ENCODE peak calls at places on chromosomes 1 and 21, in seven cellular contexts. T is IMR-90, M is H9, G is mesendoderm, Z is mesenchymal stem cell, R is H1, U is trophoblast cell. Q is an unnamed sample. For H3K4me1, the result is how much of the 10 kb centered on the place peaks cover.

GRCh38 chr21:43890042-43890441 is 25.0 kb downstream of the AGPAT3 start:
- DNase-seq in T (no peak), M (peak), G (peak), Z (peak), R (peak), U (no peak), Q (no peak)

GRCh38 chr1:216461466-216461865 is 38.2 kb upstream of the USH2A start:
- DNase-seq in T (peak), M (no peak), G (peak), Z (peak), R (no peak), U (no peak), Q (no peak)

GRCh38 chr1:226674892-226675719 is 64.0 kb downstream of the ITPKB start:
- DNase-seq in T (no peak), M (no peak), G (no peak), Z (peak), R (no peak), U (no peak), Q (no peak)

GRCh38 chr1:218317061-218317460 is 28.1 kb upstream of the TGFB2 start:
- DNase-seq in T (no peak), M (no peak), G (no peak), Z (no peak), R (no peak), U (no peak), Q (no peak)

GRCh38 chr1:26066857-26067256 is 573 bp downstream of the TRIM63 start:
- DNase-seq in T (no peak), M (no peak), G (peak), Z (no peak), R (no peak), U (no peak), Q (no peak)

GRCh38 chr1:62424412-62424811 is 12.4 kb upstream of the USP1 start:
- DNase-seq in T (no peak), M (no peak), G (no peak), Z (no peak), R (no peak), U (no peak), Q (no peak)

GRCh38 chr1:205531191-205532025 is 26.9 kb downstream of the CDK18 start:
- DNase-seq in T (no peak), M (no peak), G (no peak), Z (no peak), R (no peak), U (no peak), Q (no peak)

GRCh38 chr1:209601809-209602657 is 18.5 kb downstream of the CAMK1G start:
- DNase-seq in T (peak), M (no peak), G (peak), Z (peak), R (no peak), U (no peak), Q (no peak)

GRCh38 chr1:219990782-219991510 is 55.4 kb downstream of the EPRS1 start:
- DNase-seq in T (peak), M (no peak), G (peak), Z (peak), R (no peak), U (no peak), Q (peak)

GRCh38 chr1:110089561-110090275 is 19.2 kb upstream of the ALX3 start:
- DNase-seq in T (no peak), M (no peak), G (peak), Z (no peak), R (no peak), U (no peak), Q (no peak)

GRCh38 chr1:21289700-21290545 is at the start of gene ECE1:
- DNase-seq in T (no peak), M (peak), G (peak), Z (peak), R (peak), U (peak), Q (no peak)

GRCh38 chr1:163813251-163813650 is 491.5 kb downstream of the NUF2 start:
- DNase-seq in T (no peak), M (no peak), G (no peak), Z (no peak), R (no peak), U (no peak), Q (no peak)

GRCh38 chr1:55584521-55585401 is 369.6 kb upstream of the USP24 start:
- DNase-seq in T (peak), M (no peak), G (peak), Z (no peak), R (no peak), U (no peak), Q (peak)

GRCh38 chr1:226029568-226030225 is 30.6 kb upstream of the SDE2 start:
- DNase-seq in T (no peak), M (no peak), G (no peak), Z (no peak), R (no peak), U (no peak), Q (no peak)

GRCh38 chr1:197343663-197344273 is 75.7 kb downstream of the CRB1 start:
- DNase-seq in T (no peak), M (no peak), G (no peak), Z (no peak), R (no peak), U (no peak), Q (no peak)

GRCh38 chr1:152451254-152451653 is 37.2 kb upstream of the CRNN start:
- DNase-seq in T (no peak), M (no peak), G (no peak), Z (no peak), R (no peak), U (no peak), Q (no peak)

GRCh38 chr1:154501423-154502065 is 475 bp upstream of the TDRD10 start:
- DNase-seq in T (no peak), M (peak), G (peak), Z (no peak), R (peak), U (no peak), Q (no peak)

GRCh38 chr1:220809704-220810103 is 23.0 kb downstream of the MTARC1 start:
- DNase-seq in T (no peak), M (no peak), G (no peak), Z (no peak), R (no peak), U (no peak), Q (no peak)

GRCh38 chr1:205680073-205680851 is at the start of gene SLC45A3:
- DNase-seq in T (no peak), M (peak), G (no peak), Z (no peak), R (no peak), U (no peak), Q (peak)

GRCh38 chr1:35539073-35539823 is 18.0 kb downstream of the KIAA0319L start:
- DNase-seq in T (no peak), M (no peak), G (no peak), Z (no peak), R (no peak), U (no peak), Q (peak)

GRCh38 chr1:115791816-115792215 is 23.3 kb upstream of the CASQ2 start:
- DNase-seq in T (no peak), M (no peak), G (no peak), Z (no peak), R (no peak), U (peak), Q (no peak)

GRCh38 chr1:229148041-229148671 is 122.8 kb upstream of the RAB4A start:
- DNase-seq in T (no peak), M (peak), G (peak), Z (peak), R (no peak), U (no peak), Q (no peak)

GRCh38 chr1:30147188-30147587 is 576.2 kb downstream of the MATN1 start:
- DNase-seq in T (no peak), M (no peak), G (no peak), Z (no peak), R (no peak), U (no peak), Q (no peak)

GRCh38 chr1:12148160-12148957 is 18.4 kb upstream of the TNFRSF1B start:
- DNase-seq in T (peak), M (no peak), G (no peak), Z (no peak), R (no peak), U (no peak), Q (no peak)

GRCh38 chr1:84078108-84078823 is 65.8 kb upstream of the PRKACB start:
- DNase-seq in T (peak), M (no peak), G (peak), Z (peak), R (peak), U (no peak), Q (no peak)

DNA sequence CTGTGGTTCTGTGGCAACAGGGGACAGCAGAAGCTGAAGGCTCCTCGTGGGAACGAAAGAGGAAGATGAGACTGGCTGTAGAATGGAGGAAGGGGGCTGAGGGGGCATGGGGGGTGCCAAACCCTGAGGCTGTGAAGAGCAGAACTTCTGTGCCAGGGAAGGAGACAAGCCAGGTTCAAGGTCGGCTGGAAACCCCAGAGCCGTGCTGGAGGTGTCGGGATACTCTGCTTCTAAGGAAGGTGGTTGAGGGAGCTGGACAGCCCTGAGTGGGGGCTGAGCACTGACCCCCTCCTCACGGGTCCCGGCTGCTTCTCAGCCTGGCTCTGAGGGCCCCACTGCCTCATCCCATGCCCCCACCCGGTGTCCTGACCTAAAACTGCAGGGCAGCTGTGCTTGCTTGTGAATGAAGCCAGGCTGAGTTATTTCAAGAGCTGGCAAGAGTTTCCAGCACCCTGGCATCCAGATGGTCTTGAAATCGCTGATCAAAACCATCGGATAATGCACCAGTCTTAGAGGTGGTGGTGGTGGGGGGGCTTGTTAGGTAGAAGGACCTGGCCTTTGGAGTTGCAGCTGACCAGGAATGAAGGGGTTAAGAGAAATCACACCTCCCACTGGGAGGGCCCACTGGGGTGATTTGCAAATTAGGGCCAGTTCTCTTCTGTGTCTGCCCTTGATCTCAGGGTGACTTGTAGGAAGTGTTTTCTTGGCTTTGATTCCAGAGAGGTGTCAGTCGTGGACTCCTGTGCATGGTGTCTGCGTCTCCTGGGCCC is 218.9 kb upstream of the C1orf174 start:
- DNase-seq in T (no peak), M (no peak), G (peak), Z (no peak), R (no peak), U (no peak), Q (no peak)
- H2BK5ac ChIP-seq in T (no peak), M (no peak), G (no peak), Z (no peak), R (peak), U (no peak), Q (no peak)

GRCh38 chr1:200336111-200336845 is 73.6 kb downstream of the ZNF281 start:
- DNase-seq in T (peak), M (no peak), G (peak), Z (peak), R (no peak), U (peak), Q (no peak)
- H3K4me1 ChIP-seq in T (under half), M (under half), G (under half), Z (under half), R (under half), U (under half), Q (under half)

GRCh38 chr1:2483026-2483425 is 6.9 kb downstream of the PLCH2 start:
- DNase-seq in T (no peak), M (no peak), G (no peak), Z (no peak), R (no peak), U (no peak), Q (no peak)
- H2BK5ac ChIP-seq in T (no peak), M (no peak), G (no peak), Z (no peak), R (no peak), U (no peak), Q (no peak)

DNA sequence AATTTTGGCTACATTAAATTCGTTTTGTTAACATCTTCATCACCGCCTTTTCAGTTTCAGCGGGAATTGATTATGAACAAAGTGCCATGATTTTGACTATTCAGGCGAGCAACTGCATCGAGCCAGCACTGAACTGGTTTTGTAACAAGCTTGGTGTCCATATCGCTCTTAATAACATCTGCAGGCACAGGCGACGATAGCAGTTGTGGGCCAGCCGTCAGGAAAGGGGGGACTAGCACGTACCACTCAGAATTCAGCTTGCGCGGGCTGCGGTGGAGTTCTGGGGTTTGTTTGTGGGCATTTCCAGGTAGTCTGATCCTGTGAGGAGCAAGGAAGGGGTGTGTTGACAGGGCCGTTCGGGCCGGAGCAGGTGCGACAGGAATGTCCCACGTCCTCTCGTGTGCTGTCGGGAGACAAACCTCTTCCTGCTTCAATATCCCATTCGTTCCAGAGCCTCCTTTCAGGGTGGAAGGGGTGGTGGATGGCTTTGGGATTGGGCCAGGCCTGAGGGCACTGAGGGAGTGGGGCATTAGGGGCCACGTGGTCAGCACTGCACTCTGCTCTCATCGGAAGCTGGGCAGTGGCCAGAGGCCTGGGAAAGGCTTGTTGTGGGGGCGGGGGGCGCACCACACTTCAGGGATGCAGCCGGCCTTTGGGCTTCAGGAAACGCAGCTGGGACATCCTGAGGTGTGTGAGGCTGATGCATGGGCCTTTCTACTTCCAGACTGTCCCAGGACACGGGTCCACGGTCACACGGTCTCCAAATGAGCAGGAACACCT is 39.1 kb downstream of the SKI start:
- DNase-seq in T (no peak), M (no peak), G (no peak), Z (no peak), R (no peak), U (no peak), Q (no peak)
- H3K4me1 ChIP-seq in T (under half), M (under half), G (under half), Z (under half), R (under half), U (under half), Q (under half)

GRCh38 chr21:41625428-41625827 is 117.5 kb upstream of the TMPRSS2 start:
- DNase-seq in T (no peak), M (no peak), G (no peak), Z (no peak), R (no peak), U (no peak), Q (no peak)

GRCh38 chr21:41622201-41622600 is 114.2 kb upstream of the TMPRSS2 start:
- DNase-seq in T (no peak), M (no peak), G (no peak), Z (no peak), R (no peak), U (no peak), Q (no peak)

GRCh38 chr21:41624674-41625310 is 116.8 kb upstream of the TMPRSS2 start:
- DNase-seq in T (no peak), M (no peak), G (no peak), Z (no peak), R (no peak), U (no peak), Q (no peak)

GRCh38 chr21:41622831-41623548 is 115.0 kb upstream of the TMPRSS2 start:
- DNase-seq in T (peak), M (no peak), G (no peak), Z (no peak), R (no peak), U (no peak), Q (no peak)

GRCh38 chr21:41623945-41624344 is 116.0 kb upstream of the TMPRSS2 start:
- DNase-seq in T (no peak), M (no peak), G (no peak), Z (no peak), R (no peak), U (no peak), Q (no peak)
- H2BK5ac ChIP-seq in T (no peak), M (no peak), G (no peak), Z (no peak), R (no peak), U (no peak), Q (no peak)

DNA sequence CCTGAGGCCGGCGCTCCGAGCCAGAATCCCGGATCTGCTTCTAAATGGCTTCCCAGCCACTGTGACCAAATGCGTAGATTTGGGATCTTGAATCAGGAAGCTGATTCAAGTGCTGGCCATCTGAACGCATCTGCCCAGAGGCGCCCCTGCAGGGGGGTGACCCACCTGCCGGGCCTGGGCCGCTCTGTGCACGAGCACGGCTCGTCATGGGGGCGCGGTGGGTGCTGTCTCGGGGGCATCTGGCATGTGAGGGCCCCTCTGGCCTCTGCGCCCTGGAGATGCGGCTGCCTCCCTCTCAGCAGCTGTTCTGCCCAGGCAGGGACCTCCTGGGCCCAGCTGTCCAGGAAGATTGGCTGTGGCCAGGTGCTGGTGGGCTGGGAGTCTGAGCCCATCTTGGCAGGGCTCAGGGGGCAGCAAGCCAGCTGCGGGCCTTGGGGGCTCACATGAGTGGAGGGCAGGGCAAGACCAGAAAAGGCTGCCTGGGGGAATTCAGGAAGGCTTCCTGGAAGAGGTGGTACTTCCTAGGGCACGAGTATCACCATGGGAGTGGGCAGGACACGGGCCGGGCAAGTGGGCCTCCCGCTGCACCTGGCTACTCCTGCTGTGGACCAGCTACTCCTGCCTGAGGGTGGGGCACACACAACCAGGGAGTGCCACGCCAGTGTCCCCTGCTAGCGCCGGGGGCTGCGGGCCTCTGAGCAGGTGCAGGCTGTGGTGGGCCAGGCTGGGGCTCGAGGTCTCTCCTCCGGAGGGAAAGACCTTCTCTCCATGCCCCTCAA is 25.1 kb downstream of the PLCH2 start:
- DNase-seq in T (no peak), M (no peak), G (no peak), Z (no peak), R (no peak), U (no peak), Q (no peak)
- H3K4me1 ChIP-seq in T (under half), M (under half), G (under half), Z (under half), R (under half), U (under half), Q (under half)

GRCh38 chr1:245160976-245161375 is 6.2 kb downstream of the KIF26B start:
- DNase-seq in T (no peak), M (no peak), G (no peak), Z (no peak), R (no peak), U (no peak), Q (no peak)
- H2BK5ac ChIP-seq in T (no peak), M (no peak), G (no peak), Z (no peak), R (no peak), U (no peak), Q (no peak)

DNA sequence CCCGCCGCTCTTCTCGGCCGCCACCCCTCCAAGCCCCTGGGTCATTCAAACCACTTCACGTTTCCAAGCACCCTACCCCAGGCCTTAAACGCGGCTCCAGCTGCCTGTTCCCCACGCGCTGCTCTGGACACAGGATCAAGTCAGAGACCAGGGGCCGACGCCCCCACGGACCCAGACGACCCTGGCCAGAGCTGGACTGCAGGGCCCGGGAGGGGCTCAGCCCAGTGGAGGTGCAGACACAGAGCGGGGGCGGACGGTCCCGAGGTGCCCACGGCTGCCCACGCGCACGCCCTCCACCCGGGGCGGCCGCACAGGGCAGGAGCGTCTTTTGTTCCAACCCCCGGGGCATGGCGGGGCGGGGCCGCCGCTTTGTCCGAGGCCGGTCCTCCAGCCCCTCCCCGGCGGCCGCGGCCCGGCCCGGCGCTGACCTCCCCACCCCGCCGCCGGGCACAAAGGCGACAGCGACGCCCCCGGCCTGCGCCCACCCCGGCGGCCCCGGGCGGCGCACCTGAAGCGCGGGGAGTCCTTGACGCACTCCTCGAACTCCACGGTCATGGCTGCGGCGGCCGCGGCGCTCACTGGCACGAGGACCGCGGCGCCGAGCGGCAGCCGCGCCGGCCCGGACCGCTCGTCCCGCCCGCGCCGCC is 346 bp downstream of the ACAP3 start:
- DNase-seq in T (no peak), M (no peak), G (no peak), Z (peak), R (no peak), U (no peak), Q (no peak)
- H3K4me1 ChIP-seq in T (under half), M (under half), G (under half), Z (half or more), R (under half), U (half or more), Q (under half)

GRCh38 chr1:76591963-76592362 is 275.3 kb upstream of the ST6GALNAC5 start:
- DNase-seq in T (no peak), M (no peak), G (no peak), Z (no peak), R (no peak), U (no peak), Q (no peak)

GRCh38 chr1:76585980-76586674 is 281.2 kb upstream of the ST6GALNAC5 start:
- DNase-seq in T (no peak), M (no peak), G (no peak), Z (no peak), R (no peak), U (no peak), Q (no peak)

GRCh38 chr1:76583237-76583868 is 283.9 kb upstream of the ST6GALNAC5 start:
- DNase-seq in T (no peak), M (no peak), G (no peak), Z (no peak), R (no peak), U (no peak), Q (no peak)

GRCh38 chr1:76583875-76584477 is 283.3 kb upstream of the ST6GALNAC5 start:
- DNase-seq in T (no peak), M (no peak), G (no peak), Z (no peak), R (no peak), U (no peak), Q (no peak)

DNA sequence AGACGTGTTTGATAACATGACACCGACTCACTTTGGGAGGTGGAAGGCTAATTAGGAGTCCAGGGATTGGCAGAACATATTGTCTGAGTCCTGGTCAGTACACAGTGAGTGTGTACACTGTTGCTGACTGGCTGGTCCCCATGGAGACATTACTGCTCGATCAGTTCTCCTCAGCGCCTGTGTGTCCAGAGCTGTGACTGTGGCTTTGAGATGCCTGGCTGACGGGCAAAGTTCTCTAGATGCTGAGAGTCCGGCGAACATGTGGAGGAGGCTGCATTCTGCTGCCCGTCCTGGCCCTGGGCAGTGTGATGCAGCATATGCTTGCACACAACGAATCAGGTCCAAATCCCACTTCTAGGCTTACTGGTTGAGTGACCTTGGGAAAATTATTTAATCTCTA is 280.1 kb upstream of the ST6GALNAC5 start:
- DNase-seq in T (no peak), M (no peak), G (no peak), Z (no peak), R (no peak), U (no peak), Q (no peak)
- H2BK5ac ChIP-seq in T (no peak), M (no peak), G (no peak), Z (no peak), R (no peak), U (no peak), Q (no peak)